ENCODE peak calls at places on chromosomes 11 and 22, in five cellular contexts. W is kidney, L is A549, Y is psoas muscle, K is Peyer's patch. M is an unnamed sample.

GRCh38 chr11:46345881-46346484 is 1.3 kb upstream of the DGKZ start:
- DNase-seq in Y (no peak), K (no peak), L (no peak), W (peak; percentile 73), M (no peak)

GRCh38 chr11:13487661-13488030 is 8.2 kb downstream of the PTH start:
- DNase-seq in L (peak; percentile 67), K (no peak), Y (no peak), W (no peak), M (no peak)

GRCh38 chr11:30258679-30259078 is 27.9 kb downstream of the FSHB start:
- DNase-seq in W (no peak), K (no peak), L (no peak), Y (no peak), M (peak; percentile 20)

GRCh38 chr11:120709808-120710207 is 198.3 kb downstream of the GRIK4 start:
- DNase-seq in K (no peak), Y (no peak), L (no peak), W (no peak), M (no peak)

GRCh38 chr22:39478461-39478860 is 21.6 kb downstream of the MGAT3 start:
- DNase-seq in L (no peak), K (peak; percentile 64), Y (peak; percentile 55), W (peak; percentile 71), M (no peak)

GRCh38 chr11:1554981-1555712 is 16.9 kb downstream of the DUSP8 start:
- DNase-seq in W (no peak), L (no peak), Y (peak; percentile 31), K (no peak), M (no peak)

GRCh38 chr22:44519895-44520294 is 21.9 kb upstream of the RTL6 start:
- DNase-seq in Y (no peak), L (no peak), K (no peak), W (no peak), M (no peak)

GRCh38 chr11:6606471-6607189 is 3.1 kb downstream of the ILK start:
- DNase-seq in W (peak; percentile 98), K (peak; percentile 84), Y (peak; percentile 94), L (peak; percentile 92), M (peak; percentile 84)

GRCh38 chr22:27213766-27214581 is 556.6 kb downstream of the MIAT start:
- DNase-seq in Y (peak; percentile 89), W (peak; percentile 86), K (no peak), L (no peak), M (peak; percentile 53)

GRCh38 chr11:62033191-62034044 is 66.0 kb upstream of the FTH1 start:
- DNase-seq in L (no peak), Y (no peak), W (no peak), K (no peak), M (no peak)

GRCh38 chr11:7688238-7688826 is 15.0 kb upstream of the CYB5R2 start:
- DNase-seq in K (no peak), Y (no peak), W (no peak), L (peak; percentile 44), M (peak; percentile 6)

GRCh38 chr11:215581-216037 is 8.1 kb downstream of the RIC8A start:
- DNase-seq in K (no peak), W (peak; percentile 35), Y (no peak), L (no peak), M (no peak)

GRCh38 chr11:17343907-17344306 is 7.7 kb upstream of the NCR3LG1 start:
- DNase-seq in Y (no peak), K (no peak), L (peak; percentile 10), W (no peak), M (peak; percentile 44)

DNA sequence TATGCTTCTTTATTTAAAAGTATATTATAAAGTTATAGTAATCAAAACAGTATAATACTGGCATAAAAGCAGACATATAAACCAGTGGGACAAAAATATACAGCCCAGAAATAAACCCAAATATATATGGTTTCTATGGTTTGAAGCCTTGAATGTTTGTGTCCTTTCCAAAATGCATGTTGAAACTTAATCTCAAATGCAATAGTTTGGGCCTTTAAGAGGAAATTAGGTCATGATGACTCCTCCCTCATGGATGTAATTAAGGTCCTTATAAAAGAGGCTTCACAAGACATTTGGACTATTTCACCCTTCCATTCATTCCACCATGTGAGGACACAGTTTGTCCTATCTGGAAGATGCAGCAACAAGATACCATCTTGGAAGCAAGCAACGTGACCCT is at the start of gene MS4A6E:
- DNase-seq in L (no peak), W (no peak), K (no peak), Y (no peak), M (no peak)
- TF ChIP-seq CTCF in L (no peak), W (no peak), K (no peak), Y (no peak), M (no peak)

GRCh38 chr11:102446606-102447005 is 6.0 kb downstream of the TMEM123 start:
- DNase-seq in Y (no peak), W (no peak), L (peak; percentile 56), K (no peak), M (no peak)

GRCh38 chr11:102449651-102450570 is 2.7 kb downstream of the TMEM123 start:
- DNase-seq in W (no peak), K (no peak), L (no peak), Y (no peak), M (no peak)

GRCh38 chr11:102447193-102447592 is 5.4 kb downstream of the TMEM123 start:
- DNase-seq in W (no peak), L (no peak), K (no peak), Y (no peak), M (no peak)

GRCh38 chr11:102447941-102448868 is 4.4 kb downstream of the TMEM123 start:
- DNase-seq in W (no peak), K (no peak), L (no peak), Y (no peak), M (no peak)

GRCh38 chr11:102448869-102449224 is 3.7 kb downstream of the TMEM123 start:
- DNase-seq in K (no peak), W (no peak), Y (no peak), L (no peak), M (no peak)
- H3K4me3 ChIP-seq in K (no peak overlapping the region), W (no peak overlapping the region), Y (no peak overlapping the region), L (no peak overlapping the region), M (no peak overlapping the region)

DNA sequence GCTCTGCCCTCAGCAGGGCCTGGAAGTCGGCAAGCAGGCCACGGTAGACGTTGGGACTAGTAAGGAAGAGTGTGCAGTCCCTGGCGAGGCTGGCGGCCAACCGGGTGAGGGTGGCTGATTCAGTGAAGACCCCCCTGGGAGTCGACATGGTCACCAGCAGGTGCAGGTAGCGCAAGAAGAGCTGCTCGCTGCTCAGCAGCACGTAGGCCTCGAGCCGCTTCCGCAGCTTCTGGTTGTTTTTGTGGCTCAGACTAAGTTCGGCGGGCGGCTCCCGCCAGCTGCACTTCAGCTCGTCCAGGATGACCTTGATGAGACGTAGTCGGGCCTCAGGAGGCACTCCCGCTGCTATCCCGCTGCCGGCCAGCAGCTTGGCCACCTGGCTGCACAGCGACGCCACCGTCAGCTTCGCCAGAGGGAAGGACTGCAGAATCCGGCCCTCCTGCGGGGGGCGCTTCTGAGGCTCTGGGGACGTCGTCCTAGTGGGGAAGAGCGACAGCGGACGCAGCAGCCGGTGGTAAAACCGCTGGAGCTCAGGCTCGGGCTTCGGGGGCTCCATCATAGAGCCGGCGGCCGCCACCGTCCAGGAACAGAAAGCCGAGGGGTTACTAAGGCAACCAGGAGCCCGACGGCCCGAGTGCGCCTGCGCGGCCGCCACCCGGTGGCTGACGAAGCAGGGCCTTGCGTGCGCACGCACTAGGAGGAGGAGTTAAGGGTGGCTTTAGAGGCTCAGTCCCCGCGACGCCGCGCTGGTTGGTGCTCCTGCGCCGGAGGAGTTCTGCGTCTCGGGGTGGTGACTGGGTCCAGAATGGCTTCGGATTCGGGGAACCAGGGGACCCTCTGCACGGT is at the start of the genes CCDC87 and CCS:
- DNase-seq in Y (peak; percentile 99), L (peak; percentile 96), W (peak; percentile 99), K (peak; percentile 99), M (peak; percentile 78)
- TF ChIP-seq CTCF in Y (peak; percentile 66), L (peak; percentile 68), W (peak; percentile 41), K (peak; percentile 90), M (peak; percentile 59)

GRCh38 chr11:35167451-35167954 is 28.5 kb downstream of the CD44 start:
- DNase-seq in K (no peak), W (peak; percentile 81), L (no peak), Y (peak; percentile 66), M (no peak)

GRCh38 chr11:35163707-35164496 is 24.9 kb downstream of the CD44 start:
- DNase-seq in L (no peak), Y (no peak), W (no peak), K (no peak), M (no peak)

GRCh38 chr11:35163209-35163608 is 24.2 kb downstream of the CD44 start:
- DNase-seq in Y (no peak), K (no peak), W (no peak), L (peak; percentile 48), M (no peak)

GRCh38 chr11:35166369-35167360 is 27.7 kb downstream of the CD44 start:
- DNase-seq in L (peak; percentile 73), K (no peak), W (peak; percentile 68), Y (no peak), M (peak; percentile 67)

GRCh38 chr11:35165416-35166368 is 26.7 kb downstream of the CD44 start:
- DNase-seq in Y (no peak), L (peak; percentile 31), K (no peak), W (no peak), M (peak; percentile 58)
- H3K4me3 ChIP-seq in Y (no peak overlapping the region), L (no peak overlapping the region), K (no peak overlapping the region), W (no peak overlapping the region), M (no peak overlapping the region)

GRCh38 chr11:58133329-58134076 is 8.2 kb upstream of the OR9I1 start:
- DNase-seq in K (no peak), Y (no peak), W (no peak), L (no peak), M (no peak)
- TF ChIP-seq CTCF in K (peak; percentile 39), Y (no peak), W (no peak), L (no peak), M (no peak)